ENCODE peak calls at places on chromosomes 16 and 17, in five cellular contexts. V is mucosa of descending colon, Z is cardiac fibroblast, N is IMR-90, Q is psoas muscle. T is an unnamed sample.

GRCh38 chr17:38579934-38580333 is 25.8 kb downstream of the SRCIN1 start:
- DNase-seq in V (no peak), Z (peak), N (peak), Q (no peak), T (no peak)

GRCh38 chr16:57941016-57941656 is 29.8 kb downstream of the CNGB1 start:
- DNase-seq in V (no peak), Z (peak), N (no peak), Q (peak), T (no peak)

GRCh38 chr16:57618306-57619132 is 9.9 kb upstream of the ADGRG1 start:
- DNase-seq in V (peak), Z (no peak), N (peak), Q (no peak), T (no peak)

GRCh38 chr17:48626202-48626469 is at the start of gene HOXB9:
- DNase-seq in V (no peak), Z (no peak), N (peak), Q (no peak), T (no peak)

GRCh38 chr16:66207139-66207863 is 159.2 kb upstream of the CDH5 start:
- DNase-seq in V (no peak), Z (peak), N (no peak), Q (no peak), T (no peak)

GRCh38 chr16:61030616-61031015 is 1005.6 kb downstream of the CDH8 start:
- DNase-seq in V (no peak), Z (no peak), N (no peak), Q (no peak), T (no peak)

GRCh38 chr16:81174644-81175324 is 63.7 kb upstream of the BCO1 start:
- DNase-seq in V (no peak), Z (peak), N (peak), Q (no peak), T (peak)

GRCh38 chr17:44400226-44400847 is 10.9 kb upstream of the ITGA2B start:
- DNase-seq in V (no peak), Z (peak), N (peak), Q (no peak), T (no peak)

GRCh38 chr17:81664051-81664470 is 2.3 kb downstream of the OXLD1 start:
- DNase-seq in V (no peak), Z (no peak), N (no peak), Q (no peak), T (no peak)

GRCh38 chr17:1898332-1898731 is 68.5 kb downstream of the RPA1 start:
- DNase-seq in V (no peak), Z (no peak), N (no peak), Q (no peak), T (no peak)

GRCh38 chr17:40251576-40251975 is 32.5 kb downstream of the WIPF2 start:
- DNase-seq in V (no peak), Z (peak), N (peak), Q (no peak), T (peak)

GRCh38 chr16:69199382-69199781 is 12.4 kb downstream of the SNTB2 start:
- DNase-seq in V (no peak), Z (peak), N (peak), Q (peak), T (no peak)

GRCh38 chr17:39617446-39618251 is 9.1 kb upstream of the PPP1R1B start:
- DNase-seq in V (peak), Z (peak), N (peak), Q (peak), T (no peak)

GRCh38 chr17:66715745-66716156 is 119.2 kb upstream of the CACNG5 start:
- DNase-seq in V (no peak), Z (peak), N (peak), Q (no peak), T (peak)

GRCh38 chr17:327971-328370 is 24.6 kb downstream of the RPH3AL start:
- DNase-seq in V (peak), Z (no peak), N (no peak), Q (no peak), T (no peak)

GRCh38 chr16:87317766-87318121 is 552 bp upstream of the C16orf95 start:
- DNase-seq in V (peak), Z (peak), N (peak), Q (peak), T (no peak)

GRCh38 chr16:7581175-7581574 is 248.5 kb downstream of the RBFOX1 start:
- DNase-seq in V (no peak), Z (no peak), N (no peak), Q (no peak), T (no peak)

GRCh38 chr16:58413359-58413758 is 21.1 kb downstream of the GINS3 start:
- DNase-seq in V (no peak), Z (no peak), N (no peak), Q (no peak), T (no peak)

GRCh38 chr17:10091051-10091450 is 107.4 kb downstream of the GAS7 start:
- DNase-seq in V (no peak), Z (no peak), N (no peak), Q (no peak), T (no peak)

GRCh38 chr17:40032322-40033320 is 17.4 kb downstream of the CSF3 start:
- DNase-seq in V (peak), Z (no peak), N (no peak), Q (peak), T (no peak)

GRCh38 chr17:31739300-31739699 is 119.7 kb downstream of the COPRS start:
- DNase-seq in V (no peak), Z (peak), N (peak), Q (no peak), T (no peak)

GRCh38 chr17:64784353-64784798 is 122.3 kb upstream of the SMURF2 start:
- DNase-seq in V (no peak), Z (no peak), N (no peak), Q (no peak), T (no peak)

GRCh38 chr17:6501359-6501758 is 55.0 kb downstream of the PITPNM3 start:
- DNase-seq in V (no peak), Z (no peak), N (no peak), Q (no peak), T (no peak)

GRCh38 chr16:85524630-85525463 is 88.3 kb upstream of the GSE1 start:
- DNase-seq in V (peak), Z (peak), N (peak), Q (peak), T (no peak)

GRCh38 chr17:67020293-67020766 is 24.0 kb upstream of the CACNG1 start:
- DNase-seq in V (no peak), Z (no peak), N (no peak), Q (no peak), T (no peak)

GRCh38 chr17:57783338-57783742 is 38.2 kb upstream of the CCDC182 start:
- DNase-seq in V (peak), Z (peak), N (peak), Q (peak), T (no peak)

GRCh38 chr17:64329571-64329970 is 61.1 kb downstream of the PECAM1 start:
- DNase-seq in V (no peak), Z (no peak), N (no peak), Q (no peak), T (no peak)

GRCh38 chr16:12096162-12096781 is 119.7 kb downstream of the SNX29 start:
- DNase-seq in V (no peak), Z (no peak), N (peak), Q (no peak), T (no peak)

GRCh38 chr16:84660973-84661372 is 12.7 kb downstream of the KLHL36 start:
- DNase-seq in V (no peak), Z (no peak), N (no peak), Q (no peak), T (no peak)

GRCh38 chr17:3985800-3986199 is 21.6 kb upstream of the ATP2A3 start:
- DNase-seq in V (peak), Z (no peak), N (no peak), Q (no peak), T (no peak)

GRCh38 chr17:48612854-48613691 is 2.0 kb downstream of the HOXB8 start:
- DNase-seq in V (peak), Z (no peak), N (peak), Q (peak), T (no peak)

GRCh38 chr16:88370365-88370764 is 12.4 kb upstream of the ZNF469 start:
- DNase-seq in V (peak), Z (no peak), N (no peak), Q (peak), T (no peak)

GRCh38 chr16:85659805-85660511 is 28.8 kb downstream of the GINS2 start:
- DNase-seq in V (peak), Z (peak), N (peak), Q (peak), T (no peak)

GRCh38 chr16:67562526-67562917 is at the start of gene CTCF:
- DNase-seq in V (peak), Z (peak), N (peak), Q (peak), T (peak)

GRCh38 chr17:49436174-49436573 is 21.5 kb upstream of the PHB1 start:
- DNase-seq in V (no peak), Z (no peak), N (no peak), Q (no peak), T (no peak)

GRCh38 chr16:82584553-82585152 is 42.1 kb upstream of the CDH13 start:
- DNase-seq in V (no peak), Z (no peak), N (no peak), Q (no peak), T (no peak)

GRCh38 chr16:82583415-82583814 is 43.4 kb upstream of the CDH13 start:
- DNase-seq in V (no peak), Z (no peak), N (peak), Q (no peak), T (no peak)

GRCh38 chr16:82582971-82583370 is 43.8 kb upstream of the CDH13 start:
- DNase-seq in V (no peak), Z (no peak), N (no peak), Q (no peak), T (no peak)

GRCh38 chr16:82585675-82586074 is 41.1 kb upstream of the CDH13 start:
- DNase-seq in V (no peak), Z (peak), N (peak), Q (no peak), T (no peak)

DNA sequence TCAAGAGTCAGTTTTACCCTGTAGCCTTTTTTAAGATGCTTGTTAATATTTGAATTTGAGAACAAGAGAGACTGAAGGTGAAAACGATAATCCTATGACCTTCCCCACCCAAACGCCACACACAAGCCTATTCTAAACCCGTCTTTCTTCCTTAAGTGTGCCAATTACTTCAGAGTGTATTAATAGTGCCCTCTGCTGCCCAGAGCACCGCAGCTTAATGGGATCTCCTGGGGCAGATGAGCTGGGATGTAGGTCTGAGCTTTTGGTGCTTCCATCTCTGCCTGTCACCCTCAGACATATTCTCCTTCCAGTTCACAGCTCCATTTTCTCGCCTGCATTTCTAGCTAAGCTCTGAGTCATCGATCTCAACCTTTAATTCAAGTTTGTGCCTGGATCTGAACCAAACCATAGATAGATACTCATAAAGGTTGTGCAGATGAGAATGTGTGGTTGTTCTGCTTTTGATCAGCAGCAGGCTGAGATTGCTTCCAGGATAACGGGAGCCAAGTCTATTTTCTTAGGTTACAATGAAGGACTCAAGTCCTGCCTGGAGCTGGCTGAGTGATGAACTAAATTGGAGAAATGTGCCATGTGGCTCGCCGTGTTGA is 46.4 kb upstream of the CDH13 start:
- DNase-seq in V (no peak), Z (peak), N (no peak), Q (no peak), T (no peak)
- TF ChIP-seq CTCF in V (no peak), Z (peak), N (peak), Q (peak), T (peak)

GRCh38 chr17:73821665-73822064 is 177.4 kb upstream of the SDK2 start:
- DNase-seq in V (no peak), Z (no peak), N (no peak), Q (no peak), T (no peak)
- H3K4me3 ChIP-seq in V (no peak), Z (no peak), N (no peak), Q (no peak), T (no peak)

GRCh38 chr16:2428051-2428786 is 1.0 kb upstream of the CCNF start:
- DNase-seq in V (peak), Z (peak), N (no peak), Q (no peak), T (no peak)
- TF ChIP-seq CTCF in V (peak), Z (peak), N (peak), Q (no peak), T (no peak)

DNA sequence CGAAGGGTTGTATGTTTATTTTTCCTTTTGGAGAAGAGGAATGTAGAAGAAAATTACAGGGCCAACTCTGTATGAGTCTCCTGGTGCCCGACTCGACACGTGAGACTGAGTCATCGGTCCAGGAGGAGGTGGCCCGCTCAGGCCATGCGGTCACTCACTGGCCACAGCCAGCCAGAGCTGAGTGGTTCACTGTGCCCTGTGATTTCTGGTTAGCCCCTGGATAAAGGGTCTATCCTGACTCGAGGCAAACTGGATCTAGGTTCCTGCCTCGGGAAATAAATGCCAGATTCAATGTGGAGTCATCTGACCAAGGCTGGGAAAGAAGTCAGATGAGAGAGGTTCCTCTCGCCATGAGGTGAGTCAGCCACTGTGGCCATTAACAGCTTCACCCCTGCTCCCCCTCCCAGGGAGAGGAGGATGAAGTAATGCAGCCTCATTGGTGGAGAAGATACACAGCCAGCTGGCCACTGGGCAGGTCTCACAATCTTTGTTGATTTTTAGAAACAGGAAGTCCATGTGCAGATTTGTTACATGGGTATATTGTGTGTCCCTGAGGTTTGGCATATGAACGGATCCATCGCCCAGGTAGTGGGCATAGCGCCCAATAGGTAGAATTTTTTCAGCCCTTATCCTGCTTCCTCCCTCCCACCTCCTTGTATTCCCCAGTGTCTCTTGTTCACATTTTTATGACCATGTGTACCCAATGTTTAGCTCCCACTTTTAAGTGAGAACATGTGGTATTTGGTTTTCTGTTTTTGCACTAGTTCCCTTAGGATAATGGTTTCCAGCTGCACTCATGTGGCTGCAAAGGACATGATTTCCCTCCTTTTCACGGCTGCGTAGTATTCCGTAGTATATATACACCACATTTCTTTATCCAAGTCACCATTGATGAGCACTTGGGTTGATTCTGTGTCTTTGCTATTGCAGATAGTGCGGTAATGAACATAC is 21.7 kb upstream of the USP36 start:
- DNase-seq in V (peak), Z (peak), N (peak), Q (peak), T (peak)
- H3K4me3 ChIP-seq in V (no peak), Z (no peak), N (peak), Q (no peak), T (no peak)

DNA sequence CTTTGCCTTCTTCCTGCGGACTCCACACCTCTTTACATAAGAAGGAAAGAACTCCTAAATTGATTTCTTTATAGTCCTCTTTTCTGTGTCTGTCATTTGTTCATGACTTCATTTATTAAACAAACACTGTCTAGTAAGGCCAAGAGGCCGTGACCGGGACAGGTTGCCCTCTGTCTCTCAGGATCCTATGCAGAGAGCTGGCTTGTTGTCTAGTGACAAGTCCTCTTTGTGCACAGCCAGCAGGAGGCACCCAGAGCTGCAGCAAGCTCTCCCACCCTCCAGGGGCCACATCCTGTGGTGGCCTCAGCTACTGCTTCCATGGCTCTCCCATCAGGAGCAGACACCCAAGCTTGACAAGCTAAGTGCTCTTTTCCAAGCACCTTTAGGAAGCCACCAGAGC is 50.6 kb downstream of the PLD6 start:
- DNase-seq in V (no peak), Z (no peak), N (no peak), Q (no peak), T (no peak)
- TF ChIP-seq CTCF in V (no peak), Z (no peak), N (no peak), Q (no peak), T (no peak)

DNA sequence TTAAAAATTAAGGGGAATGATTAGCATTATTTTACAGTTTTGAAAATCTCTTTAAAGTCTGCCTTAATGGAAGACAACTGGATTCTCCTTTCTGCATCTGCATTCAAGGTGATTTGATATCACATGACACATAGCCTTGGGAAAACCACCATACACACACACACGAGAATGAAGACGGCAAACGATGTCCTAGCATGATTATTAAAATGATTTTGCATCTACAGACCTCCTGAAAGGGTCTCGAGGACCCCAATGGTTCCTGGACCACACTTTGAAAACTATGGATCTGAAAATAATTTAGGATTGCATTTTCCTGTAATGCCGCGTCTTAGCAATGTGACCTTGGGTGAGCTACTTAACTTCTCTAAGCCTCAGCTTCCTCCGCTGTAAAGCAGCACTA is 11.8 kb upstream of the CHST4 start:
- DNase-seq in V (no peak), Z (no peak), N (no peak), Q (no peak), T (no peak)
- H3K4me3 ChIP-seq in V (no peak), Z (no peak), N (no peak), Q (no peak), T (no peak)

GRCh38 chr16:10936585-10936984 is 5.7 kb downstream of the DEXI start:
- DNase-seq in V (no peak), Z (no peak), N (no peak), Q (no peak), T (no peak)
- TF ChIP-seq CTCF in V (no peak), Z (no peak), N (no peak), Q (no peak), T (no peak)

DNA sequence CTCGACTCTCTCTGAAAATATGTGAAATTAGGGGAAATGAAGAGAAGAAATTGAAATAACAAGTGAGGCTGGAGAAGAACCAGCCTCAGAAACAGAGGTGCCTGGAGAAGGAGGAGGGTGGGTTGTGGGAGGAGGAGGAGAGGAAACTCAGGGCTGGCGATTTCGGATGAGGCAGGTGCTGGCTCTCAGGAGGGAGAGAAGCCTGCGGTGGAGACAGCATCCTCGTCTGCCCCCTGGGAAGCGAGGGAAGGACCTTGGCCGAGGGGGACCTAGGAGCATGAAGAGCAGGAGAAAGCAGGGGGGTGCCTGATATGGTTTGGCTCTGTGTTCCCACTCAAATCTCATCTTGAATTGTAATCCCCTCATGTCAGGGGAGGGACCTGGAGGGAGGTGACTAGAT is 264.7 kb upstream of the TNRC6C start:
- DNase-seq in V (no peak), Z (no peak), N (no peak), Q (no peak), T (no peak)
- H3K4me3 ChIP-seq in V (no peak), Z (no peak), N (no peak), Q (no peak), T (no peak)

T was measured in HFF-Myc.